ENCODE peak calls at places on chromosomes 3 and 15, in four cellular contexts. I, X, G and F are unnamed samples.

GRCh38 chr15:82649226-82649999 is 2.2 kb upstream of the CPEB1 start:
- DNase-seq in G (no peak), I (no peak), X (no peak), F (no peak)

GRCh38 chr3:129211772-129212171 is 28.1 kb upstream of the CNBP start:
- DNase-seq in X (peak), G (peak), I (peak), F (peak)

GRCh38 chr3:111690242-111690641 is 95.1 kb upstream of the ZBED2 start:
- DNase-seq in G (no peak), I (peak), X (no peak), F (peak)

GRCh38 chr15:35142578-35142977 is 57.5 kb upstream of the NANOGP8 start:
- DNase-seq in X (no peak), I (no peak), G (no peak), F (no peak)

GRCh38 chr3:146750196-146750595 is 145.1 kb upstream of the PLSCR5 start:
- DNase-seq in G (no peak), X (no peak), I (peak), F (peak)

GRCh38 chr3:32424581-32425250 is 33.1 kb downstream of the CMTM7 start:
- DNase-seq in X (no peak), G (no peak), I (no peak), F (no peak)

GRCh38 chr3:49714728-49715550 is 4.5 kb downstream of the AMIGO3 start:
- DNase-seq in I (no peak), X (no peak), G (no peak), F (no peak)

GRCh38 chr3:117790256-117790987 is 1080.8 kb downstream of the TUSC7 start:
- DNase-seq in X (no peak), G (no peak), I (peak), F (no peak)

GRCh38 chr3:98583766-98584165 is 9.6 kb downstream of the CPOX start:
- DNase-seq in G (no peak), I (no peak), X (no peak), F (no peak)

GRCh38 chr3:148955544-148956346 is 35.6 kb upstream of the GYG1 start:
- DNase-seq in X (peak), I (peak), G (peak), F (peak)

GRCh38 chr15:66651198-66651597 is 50.8 kb upstream of the SMAD6 start:
- DNase-seq in I (no peak), G (no peak), X (no peak), F (no peak)

GRCh38 chr15:40388941-40389823 is 6.7 kb downstream of the KNSTRN start:
- DNase-seq in I (no peak), X (no peak), G (no peak), F (peak)

GRCh38 chr3:136473716-136474326 is 223.7 kb downstream of the PCCB start:
- DNase-seq in G (no peak), X (no peak), I (peak), F (peak)

GRCh38 chr15:67865331-67865730 is 25.5 kb upstream of the RNU6-1 start:
- DNase-seq in I (peak), G (no peak), X (no peak), F (peak)

GRCh38 chr15:27479232-27480140 is 508.5 kb downstream of the GABRG3 start:
- DNase-seq in G (no peak), X (no peak), I (no peak), F (no peak)

GRCh38 chr3:42051384-42052131 is 39.6 kb upstream of the TRAK1 start:
- DNase-seq in X (no peak), G (no peak), I (peak), F (peak)

GRCh38 chr3:49028298-49028672 is 913 bp downstream of the IMPDH2 start:
- DNase-seq in X (no peak), I (no peak), G (no peak), F (no peak)

GRCh38 chr3:113695818-113696645 is at the start of gene USF3:
- DNase-seq in X (peak), G (no peak), I (peak), F (peak)

GRCh38 chr3:147945968-147946519 is 536.9 kb downstream of the ZIC1 start:
- DNase-seq in G (peak), I (peak), X (no peak), F (peak)

GRCh38 chr15:45288947-45289346 is 36.9 kb downstream of the SLC28A2 start:
- DNase-seq in X (no peak), G (no peak), I (no peak), F (no peak)

GRCh38 chr15:93152951-93153350 is 63.9 kb upstream of the RGMA start:
- DNase-seq in I (no peak), X (peak), G (no peak), F (peak)

GRCh38 chr3:132626955-132627354 is 29.9 kb downstream of the ACKR4 start:
- DNase-seq in G (no peak), X (no peak), I (no peak), F (no peak)

GRCh38 chr3:131163-131889 is 65.2 kb upstream of the CHL1 start:
- DNase-seq in G (no peak), X (no peak), I (no peak), F (no peak)

GRCh38 chr15:31974855-31975421 is 55.4 kb upstream of the CHRNA7 start:
- DNase-seq in G (no peak), I (no peak), X (no peak), F (peak)

GRCh38 chr3:123642182-123642956 is 57.5 kb upstream of the HACD2 start:
- DNase-seq in X (peak), I (peak), G (peak), F (peak)

GRCh38 chr3:114506622-114507300 is 212.9 kb downstream of the TIGIT start:
- DNase-seq in I (peak), X (no peak), G (no peak), F (peak)

GRCh38 chr15:48671381-48672022 is 26.0 kb upstream of the FBN1 start:
- DNase-seq in X (peak), I (peak), G (no peak), F (peak)

DNA sequence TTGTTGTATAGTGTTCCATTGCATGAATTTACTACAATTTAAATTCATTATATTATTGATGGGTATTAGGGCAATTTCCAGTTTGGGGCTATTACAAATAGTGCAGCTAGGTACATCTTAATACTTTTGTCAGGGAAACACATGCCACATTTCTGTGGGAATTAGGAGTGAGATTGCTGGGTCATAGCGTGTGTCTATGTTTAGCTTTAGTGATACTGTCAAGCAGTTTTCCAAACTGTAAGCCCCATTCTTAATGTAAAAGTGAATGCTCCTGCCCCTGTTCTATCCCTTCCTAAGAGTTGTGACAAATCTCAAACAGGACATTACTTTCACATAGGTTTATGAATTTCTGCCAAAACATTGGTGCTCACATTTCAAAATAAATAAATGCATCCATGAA is 184.5 kb upstream of the ANKRD28 start:
- DNase-seq in X (no peak), G (no peak), I (no peak), F (no peak)
- H3K4me3 ChIP-seq in X (no peak), G (no peak), I (peak), F (no peak)

GRCh38 chr15:74855857-74856256 is 12.9 kb upstream of the ULK3 start:
- DNase-seq in G (no peak), X (no peak), I (no peak), F (no peak)

GRCh38 chr15:74851960-74852359 is 9.0 kb upstream of the ULK3 start:
- DNase-seq in X (no peak), G (no peak), I (no peak), F (no peak)

GRCh38 chr15:74856537-74856936 is 13.6 kb upstream of the ULK3 start:
- DNase-seq in G (no peak), I (no peak), X (no peak), F (no peak)

GRCh38 chr15:74857082-74857655 is 14.2 kb upstream of the ULK3 start:
- DNase-seq in G (no peak), X (no peak), I (no peak), F (no peak)

DNA sequence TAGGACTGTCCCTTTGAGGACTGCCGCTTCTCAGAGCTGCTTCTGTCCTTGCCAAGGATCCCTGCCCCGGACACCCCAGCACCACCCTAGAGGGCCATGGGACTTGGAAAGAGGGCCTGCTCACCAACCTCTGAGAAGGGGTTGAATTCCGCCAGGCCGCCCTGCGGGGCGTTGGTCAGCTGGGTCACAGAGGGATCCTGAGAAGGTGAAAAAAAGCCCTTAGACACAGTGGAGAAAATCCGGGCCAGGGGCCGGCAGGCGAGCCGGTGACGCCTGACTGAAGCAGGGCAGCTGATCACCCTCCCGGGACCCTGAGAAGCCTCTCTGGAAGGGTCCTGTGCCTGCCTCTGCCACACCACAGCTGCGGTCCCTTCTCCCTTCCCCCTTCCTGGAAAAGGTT is 11.5 kb upstream of the ULK3 start:
- DNase-seq in I (no peak), X (no peak), G (no peak), F (no peak)
- TF ChIP-seq CTCF in I (no peak), X (no peak), G (no peak), F (no peak)

GRCh38 chr3:6861989-6862879 is 1.3 kb downstream of the GRM7 start:
- DNase-seq in I (no peak), X (no peak), G (no peak), F (no peak)

GRCh38 chr3:6861331-6861988 is 545 bp downstream of the GRM7 start:
- DNase-seq in X (no peak), G (no peak), I (peak), F (no peak)

GRCh38 chr3:6860149-6860548 is 766 bp upstream of the GRM7 start:
- DNase-seq in G (no peak), I (no peak), X (no peak), F (no peak)

GRCh38 chr3:6860911-6861330 is at the start of gene GRM7:
- DNase-seq in I (peak), G (peak), X (no peak), F (no peak)

GRCh38 chr3:6862880-6863195 is 1.9 kb downstream of the GRM7 start:
- DNase-seq in X (no peak), G (no peak), I (no peak), F (no peak)
- H3K4me3 ChIP-seq in X (peak), G (peak), I (peak), F (no peak)

GRCh38 chr15:30903497-30904187 is at the start of gene FAN1:
- DNase-seq in I (peak), X (peak), G (peak), F (peak)
- TF ChIP-seq CTCF in I (no peak), X (no peak), G (no peak), F (no peak)